ENCODE peak calls at places on chromosome 2, in nine cellular contexts. S, W, D, E, X, N, G, U and Q are unnamed samples.

GRCh38 chr2:20604957-20605381 is 45.9 kb downstream of the HS1BP3 start:
- DNase-seq in N (peak; percentile 83), W (no peak), G (no peak), X (no peak), S (no peak), D (no peak), E (peak; percentile 35), U (no peak), Q (no peak)

GRCh38 chr2:83069724-83070123 is 1389.4 kb downstream of the SUCLG1 start:
- DNase-seq in E (peak; percentile 33), D (no peak), G (no peak), X (no peak), W (peak; percentile 13), N (peak; percentile 5), S (no peak), U (no peak), Q (no peak)

GRCh38 chr2:119760876-119761275 is 1.2 kb downstream of the PTPN4 start:
- DNase-seq in N (peak; percentile 64), U (peak; percentile 51), S (no peak), G (no peak), D (no peak), W (peak; percentile 28), E (peak; percentile 42), X (no peak), Q (peak; percentile 42)

GRCh38 chr2:99602475-99602874 is 112.7 kb upstream of the REV1 start:
- DNase-seq in W (no peak), G (no peak), N (peak; percentile 81), X (no peak), E (peak; percentile 14), D (no peak), U (no peak), S (no peak), Q (no peak)

GRCh38 chr2:205482399-205483065 is 199.8 kb upstream of the NRP2 start:
- DNase-seq in U (no peak), D (peak; percentile 75), X (peak; percentile 23), W (no peak), E (no peak), S (no peak), G (no peak), N (no peak), Q (no peak)

GRCh38 chr2:1011018-1011405 is 60.4 kb downstream of the SNTG2 start:
- DNase-seq in X (no peak), S (no peak), E (no peak), D (no peak), G (no peak), N (no peak), W (no peak), U (no peak), Q (no peak)

GRCh38 chr2:142140434-142140845 is 9.6 kb upstream of the LRP1B start:
- DNase-seq in E (peak; percentile 65), W (peak; percentile 57), X (peak; percentile 49), D (peak; percentile 72), N (peak; percentile 34), U (peak; percentile 43), G (no peak), S (peak; percentile 19), Q (peak; percentile 33)

GRCh38 chr2:71804251-71804650 is 343.4 kb downstream of the CYP26B1 start:
- DNase-seq in N (peak; percentile 56), E (peak; percentile 7), G (no peak), D (peak; percentile 10), X (no peak), U (no peak), W (peak; percentile 37), S (no peak), Q (no peak)

GRCh38 chr2:168159754-168160585 is 87.4 kb downstream of the STK39 start:
- DNase-seq in N (no peak), W (no peak), G (no peak), X (no peak), S (no peak), U (no peak), E (no peak), D (no peak), Q (no peak)

GRCh38 chr2:42128731-42129486 is 40.2 kb upstream of the EML4 start:
- DNase-seq in E (no peak), D (no peak), S (no peak), W (no peak), X (no peak), G (no peak), N (peak; percentile 82), U (peak; percentile 80), Q (peak; percentile 58)

GRCh38 chr2:133814890-133815289 is 246.6 kb upstream of the NCKAP5 start:
- DNase-seq in W (no peak), U (no peak), D (no peak), N (no peak), X (no peak), E (no peak), G (no peak), S (no peak), Q (no peak)

DNA sequence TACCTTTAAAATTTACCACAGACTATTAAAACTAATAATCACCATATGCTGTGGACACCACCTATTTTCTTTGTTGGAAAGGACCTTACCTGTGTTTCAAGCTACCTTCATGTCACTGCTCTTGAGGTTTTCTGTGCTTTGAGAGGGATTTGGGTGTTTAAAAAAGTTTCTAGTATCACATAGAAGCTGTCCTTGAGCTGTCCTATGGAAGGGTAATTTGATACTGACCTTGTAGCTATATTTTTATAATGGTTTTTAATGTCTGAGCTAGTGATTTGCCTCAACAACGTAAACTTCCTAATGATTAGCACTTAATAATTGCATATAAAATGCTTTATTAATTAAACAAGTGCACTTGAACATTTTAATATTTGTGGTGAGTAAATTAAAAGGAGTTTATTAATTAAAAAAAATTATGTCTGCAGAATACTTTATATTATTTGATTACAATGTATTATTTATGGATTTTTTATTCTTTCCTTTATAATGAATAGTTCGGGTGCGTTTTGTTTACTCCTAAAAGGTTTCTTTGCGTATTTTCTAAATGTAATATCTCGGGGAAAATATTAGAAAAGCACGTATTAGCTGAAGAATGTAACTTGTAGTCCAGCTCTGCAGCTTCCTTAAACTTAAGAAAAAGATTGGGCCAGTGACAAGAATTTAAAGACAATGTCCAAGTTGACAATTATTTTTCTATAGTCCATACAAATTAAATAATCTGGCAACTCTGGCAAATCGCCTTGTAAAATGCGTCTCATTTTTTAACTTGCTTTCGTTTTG is 2.3 kb downstream of the HOXD8 start:
- DNase-seq in W (no peak), U (no peak), X (no peak), E (no peak), S (no peak), N (no peak), D (no peak), G (no peak), Q (no peak)
- TF ChIP-seq EZH2phosphoT487 in W (no peak), U (no peak), X (no peak), E (no peak), S (no peak), N (no peak), D (no peak), G (no peak), Q (no peak)

GRCh38 chr2:11748018-11748860 is 1.8 kb downstream of the LPIN1 start:
- DNase-seq in D (no peak), S (no peak), N (no peak), X (no peak), W (no peak), U (peak; percentile 66), G (peak; percentile 71), E (no peak), Q (peak; percentile 43)

GRCh38 chr2:11748861-11749645 is 2.6 kb downstream of the LPIN1 start:
- DNase-seq in N (no peak), X (no peak), G (no peak), D (no peak), S (no peak), U (peak; percentile 45), W (no peak), E (no peak), Q (peak; percentile 36)

GRCh38 chr2:11750917-11751316 is 4.5 kb downstream of the LPIN1 start:
- DNase-seq in X (no peak), W (no peak), G (no peak), D (no peak), U (peak; percentile 67), S (no peak), E (no peak), N (no peak), Q (peak; percentile 21)

GRCh38 chr2:11749646-11750349 is 3.4 kb downstream of the LPIN1 start:
- DNase-seq in S (no peak), E (no peak), N (no peak), G (peak; percentile 71), D (no peak), U (peak; percentile 88), W (no peak), X (no peak), Q (peak; percentile 51)

DNA sequence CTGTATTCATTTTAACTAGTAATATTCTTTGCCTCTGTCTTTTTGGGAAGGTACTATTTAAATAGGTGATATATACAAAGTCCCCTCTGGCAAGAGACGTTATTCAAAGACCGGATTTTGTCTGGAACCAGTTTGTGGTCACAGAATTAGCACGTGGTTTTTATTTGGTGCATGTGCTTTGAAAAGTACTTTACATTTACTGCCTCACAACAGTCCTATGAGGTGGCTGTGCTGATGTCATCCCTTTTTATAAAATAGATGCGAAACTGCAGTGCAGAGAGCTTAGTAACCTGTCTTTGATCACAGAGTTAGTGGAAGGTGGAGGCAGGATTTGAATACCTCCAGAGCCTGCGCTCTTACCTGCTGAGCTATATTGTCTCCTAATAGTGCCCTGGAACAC is 4.0 kb downstream of the LPIN1 start:
- DNase-seq in S (no peak), U (peak; percentile 97), E (no peak), D (no peak), X (no peak), G (no peak), W (no peak), N (peak; percentile 14), Q (peak; percentile 78)
- H3K4me2 ChIP-seq in S (peak overlapping the region; percentile 41), U (peak overlapping the region; percentile 83), E (no peak overlapping the region), D (no peak overlapping the region), X (no peak overlapping the region), G (no peak overlapping the region), W (no peak overlapping the region), N (no peak overlapping the region), Q (peak overlapping the region; percentile 98)

DNA sequence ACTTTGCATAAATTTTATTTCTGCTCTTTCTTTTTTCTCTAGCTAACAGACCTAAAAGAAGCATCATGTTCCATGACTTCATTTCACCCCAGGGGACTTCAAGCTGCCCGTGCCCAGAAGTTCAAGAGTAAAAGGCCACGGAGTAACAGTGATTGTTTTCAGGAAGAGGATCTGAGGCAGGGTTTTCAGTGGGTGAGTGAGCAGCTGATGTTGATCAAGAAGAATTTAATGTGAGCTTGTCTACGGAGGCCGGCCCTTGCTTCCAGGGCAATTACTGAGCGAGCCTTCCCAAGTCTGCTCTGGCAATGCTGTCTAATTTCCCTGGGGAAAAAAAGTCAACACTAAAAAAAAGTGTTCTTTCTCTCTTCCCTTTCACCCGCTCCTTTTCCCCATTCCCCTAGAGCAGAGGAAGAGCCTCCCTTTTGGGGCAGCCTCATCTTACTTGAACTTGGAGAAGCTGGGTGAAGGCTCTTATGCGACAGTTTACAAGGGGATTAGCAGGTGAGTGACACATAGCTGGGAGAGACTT is 1.2 kb downstream of the CDK15 start:
- DNase-seq in W (peak; percentile 38), N (peak; percentile 85), S (no peak), D (peak; percentile 9), E (no peak), U (no peak), G (peak; percentile 36), X (no peak), Q (no peak)
- H3K4me3 ChIP-seq in W (no peak overlapping the region), N (peak overlapping the region; percentile 38), S (no peak overlapping the region), D (no peak overlapping the region), E (no peak overlapping the region), U (no peak overlapping the region), G (no peak overlapping the region), X (no peak overlapping the region), Q (no peak overlapping the region)

DNA sequence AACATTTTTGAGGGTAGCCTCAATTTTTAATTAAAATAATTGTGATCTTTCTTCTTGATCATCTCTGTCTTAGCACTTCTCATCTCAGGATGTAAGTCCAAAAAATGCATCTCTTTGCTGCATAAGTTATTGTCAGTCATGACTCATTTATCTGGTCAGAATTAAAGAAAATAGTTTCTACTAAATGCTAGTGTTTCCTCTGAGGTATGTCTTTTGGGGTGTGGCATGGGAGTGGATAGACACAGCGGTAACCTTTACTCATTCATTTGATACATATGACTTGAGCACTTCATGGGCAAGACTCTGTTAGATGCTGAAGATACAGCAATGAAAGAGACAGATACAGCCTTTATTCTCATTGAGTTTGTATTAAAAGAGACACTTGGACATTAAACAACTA is 284.7 kb downstream of the IRS1 start:
- DNase-seq in S (peak; percentile 7), X (no peak), E (peak; percentile 77), N (peak; percentile 46), W (no peak), D (no peak), G (no peak), U (no peak), Q (no peak)
- TF ChIP-seq EZH2phosphoT487 in S (no peak), X (no peak), E (no peak), N (no peak), W (no peak), D (no peak), G (no peak), U (no peak), Q (no peak)